ENCODE peak calls at places on chromosome 2, in eight cellular contexts. U is ELF-1, G is midbrain, H is DMS79, N is prostate gland, W is HEK293T, V is foreskin fibroblast, Q is nephron progenitor cell. A is an unnamed sample.

GRCh38 chr2:9993490-9994165 is 42.1 kb downstream of the GRHL1 start:
- DNase-seq in H (no peak), V (peak), U (no peak), N (no peak), Q (no peak), G (no peak), W (no peak), A (no peak)

GRCh38 chr2:235996419-235996818 is 171.8 kb downstream of the GBX2 start:
- DNase-seq in W (no peak), N (no peak), V (no peak), U (no peak), H (no peak), G (no peak), Q (no peak), A (no peak)

GRCh38 chr2:233486357-233486756 is 80.2 kb downstream of the USP40 start:
- DNase-seq in H (no peak), Q (no peak), W (no peak), U (no peak), V (no peak), N (no peak), G (no peak), A (no peak)

GRCh38 chr2:39494784-39495251 is 57.7 kb upstream of the MAP4K3 start:
- DNase-seq in Q (peak), U (peak), V (peak), H (no peak), N (no peak), W (no peak), G (no peak), A (no peak)

GRCh38 chr2:100529900-100530299 is 32.9 kb upstream of the PDCL3 start:
- DNase-seq in W (no peak), Q (no peak), U (no peak), G (no peak), V (no peak), N (no peak), H (no peak), A (no peak)

GRCh38 chr2:187079901-187080300 is 230.9 kb upstream of the ZSWIM2 start:
- DNase-seq in W (no peak), N (no peak), U (no peak), G (no peak), V (no peak), H (no peak), Q (no peak), A (no peak)

GRCh38 chr2:140593159-140593558 is 1537.7 kb downstream of the LRP1B start:
- DNase-seq in H (no peak), W (no peak), U (no peak), N (no peak), G (no peak), V (no peak), Q (no peak), A (no peak)

GRCh38 chr2:26724004-26724750 is 31.7 kb downstream of the KCNK3 start:
- DNase-seq in W (no peak), N (no peak), V (peak), U (no peak), H (no peak), Q (no peak), G (no peak), A (peak)

GRCh38 chr2:197883354-197884032 is 79.1 kb downstream of the PLCL1 start:
- DNase-seq in W (no peak), H (no peak), U (no peak), N (no peak), G (no peak), Q (no peak), V (peak), A (no peak)

GRCh38 chr2:15943378-15943851 is 3.1 kb downstream of the MYCN start:
- DNase-seq in V (no peak), Q (peak), G (peak), W (peak), H (peak), U (peak), N (no peak), A (peak)

GRCh38 chr2:189421644-189422043 is 19.6 kb upstream of the WDR75 start:
- DNase-seq in U (no peak), H (no peak), G (no peak), V (peak), N (no peak), W (no peak), Q (no peak), A (no peak)

GRCh38 chr2:55966431-55967118 is 43.0 kb upstream of the EFEMP1 start:
- DNase-seq in U (no peak), Q (no peak), G (peak), W (no peak), H (no peak), N (no peak), V (no peak), A (peak)

GRCh38 chr2:30267161-30267568 is 35.8 kb downstream of the LBH start:
- DNase-seq in U (no peak), N (no peak), H (no peak), Q (no peak), W (no peak), V (no peak), G (no peak), A (no peak)

GRCh38 chr2:84486436-84487115 is 27.5 kb upstream of the SUCLG1 start:
- DNase-seq in V (peak), H (peak), N (peak), G (no peak), W (no peak), Q (no peak), U (no peak), A (no peak)

GRCh38 chr2:219182331-219183150 is 4.5 kb downstream of the RETREG2 start:
- DNase-seq in U (no peak), G (no peak), N (no peak), W (no peak), Q (no peak), V (no peak), H (no peak), A (no peak)

GRCh38 chr2:27888790-27889189 is 1.4 kb downstream of the RBKS start:
- DNase-seq in H (no peak), Q (no peak), U (no peak), G (no peak), W (no peak), V (no peak), N (no peak), A (no peak)